ENCODE peak calls at places on chromosome 13, in eight cellular contexts. N is breast epithelium, B is adrenal gland, D is heart left ventricle, Q is colonic mucosa, T is brain microvascular endothelial cell, H is right lobe of liver, O is mammary epithelial cell. G is an unnamed sample.

GRCh38 chr13:21549633-21550032 is 54.3 kb downstream of the MICU2 start:
- DNase-seq in N (no peak), O (no peak), Q (no peak), H (no peak), D (no peak), T (no peak), B (no peak), G (no peak)

GRCh38 chr13:110549795-110550160 is 11.7 kb downstream of the RAB20 start:
- DNase-seq in O (no peak), Q (no peak), B (no peak), N (no peak), H (no peak), D (no peak), T (no peak), G (no peak)

GRCh38 chr13:100090861-100091260 is 2.0 kb downstream of the PCCA start:
- DNase-seq in O (no peak), H (no peak), B (no peak), Q (no peak), N (no peak), D (no peak), T (no peak), G (no peak)

GRCh38 chr13:47337781-47338507 is 441.1 kb upstream of the HTR2A start:
- DNase-seq in T (peak), B (no peak), Q (no peak), N (no peak), H (no peak), D (no peak), O (no peak), G (no peak)

GRCh38 chr13:42486711-42487198 is 87.2 kb upstream of the TNFSF11 start:
- DNase-seq in Q (no peak), T (peak), N (no peak), B (no peak), D (no peak), H (no peak), O (peak), G (no peak)

GRCh38 chr13:103516009-103516795 is 450.0 kb upstream of the SLC10A2 start:
- DNase-seq in D (no peak), T (no peak), H (no peak), B (no peak), O (no peak), N (no peak), Q (no peak), G (no peak)

GRCh38 chr13:44955421-44955820 is 33.9 kb downstream of the NUFIP1 start:
- DNase-seq in D (no peak), B (no peak), T (no peak), Q (no peak), H (no peak), O (no peak), N (no peak), G (no peak)

GRCh38 chr13:68550330-68550729 is 1320.2 kb upstream of the PCDH9 start:
- DNase-seq in Q (no peak), T (no peak), B (no peak), D (no peak), N (no peak), H (no peak), O (no peak), G (no peak)

GRCh38 chr13:43127827-43128226 is 104.4 kb downstream of the DNAJC15 start:
- DNase-seq in Q (no peak), N (no peak), O (no peak), B (no peak), D (peak), T (peak), H (no peak), G (no peak)

GRCh38 chr13:60134376-60134775 is 29.4 kb downstream of the DIAPH3 start:
- DNase-seq in N (no peak), Q (no peak), B (no peak), O (no peak), D (no peak), H (no peak), T (no peak), G (no peak)

GRCh38 chr13:65966991-65967451 is 1263.1 kb downstream of the PCDH9 start:
- DNase-seq in T (peak), O (peak), H (no peak), D (no peak), N (no peak), B (no peak), Q (no peak), G (no peak)

GRCh38 chr13:73451120-73452029 is 392.6 kb downstream of the KLF5 start:
- DNase-seq in N (no peak), D (no peak), B (no peak), Q (peak), O (no peak), H (no peak), T (no peak), G (no peak)

GRCh38 chr13:26752671-26753070 is 7.9 kb downstream of the GPR12 start:
- DNase-seq in N (no peak), D (no peak), O (no peak), H (no peak), Q (no peak), T (no peak), B (no peak), G (no peak)

GRCh38 chr13:32426191-32426980 is 1.5 kb downstream of the N4BP2L1 start:
- DNase-seq in T (no peak), O (no peak), H (peak), Q (peak), B (peak), N (no peak), D (peak), G (no peak)

GRCh38 chr13:113448885-113449692 is 4.2 kb downstream of the ADPRHL1 start:
- DNase-seq in H (no peak), B (peak), O (no peak), T (no peak), D (no peak), N (peak), Q (peak), G (no peak)

GRCh38 chr13:29502391-29503008 is 93.0 kb downstream of the SLC7A1 start:
- DNase-seq in D (no peak), B (no peak), H (no peak), O (no peak), T (no peak), N (no peak), Q (no peak), G (no peak)

GRCh38 chr13:88022826-88023225 is 351.7 kb downstream of the SLITRK5 start:
- DNase-seq in N (no peak), T (no peak), H (no peak), B (no peak), Q (no peak), O (no peak), D (no peak), G (no peak)

GRCh38 chr13:39968646-39969475 is 313.4 kb downstream of the COG6 start:
- DNase-seq in H (no peak), D (no peak), N (no peak), Q (no peak), B (no peak), T (no peak), O (no peak), G (no peak)

GRCh38 chr13:46622918-46623256 is 69.9 kb downstream of the LRCH1 start:
- DNase-seq in N (no peak), H (peak), T (no peak), Q (peak), O (peak), B (peak), D (peak), G (peak)

GRCh38 chr13:111393221-111393790 is 72.9 kb downstream of the TEX29 start:
- DNase-seq in D (no peak), Q (no peak), H (no peak), O (no peak), B (no peak), N (no peak), T (no peak), G (no peak)

GRCh38 chr13:66492479-66492878 is 737.7 kb downstream of the PCDH9 start:
- DNase-seq in O (no peak), D (no peak), N (no peak), B (no peak), Q (no peak), T (no peak), H (no peak), G (no peak)

GRCh38 chr13:100389617-100390016 is 199.0 kb downstream of the GGACT start:
- DNase-seq in D (no peak), H (no peak), Q (no peak), B (no peak), T (no peak), N (no peak), O (no peak), G (no peak)

GRCh38 chr13:41520016-41520698 is 62.8 kb downstream of the RGCC start:
- DNase-seq in D (no peak), O (no peak), H (no peak), N (no peak), Q (no peak), T (no peak), B (no peak), G (no peak)

GRCh38 chr13:83221813-83222241 is 660.4 kb downstream of the SLITRK1 start:
- DNase-seq in B (no peak), Q (no peak), H (no peak), N (no peak), T (peak), O (peak), D (no peak), G (no peak)

GRCh38 chr13:43154083-43154739 is 130.8 kb downstream of the DNAJC15 start:
- DNase-seq in N (no peak), B (no peak), Q (no peak), D (no peak), O (no peak), H (no peak), T (no peak), G (no peak)

GRCh38 chr13:87884874-87885273 is 213.7 kb downstream of the SLITRK5 start:
- DNase-seq in D (peak), B (no peak), T (no peak), N (no peak), Q (no peak), H (no peak), O (no peak), G (no peak)

GRCh38 chr13:83197316-83197715 is 685.0 kb downstream of the SLITRK1 start:
- DNase-seq in B (no peak), O (no peak), D (no peak), T (no peak), N (no peak), Q (no peak), H (no peak), G (no peak)

GRCh38 chr13:40275636-40276035 is 390.8 kb downstream of the FOXO1 start:
- DNase-seq in Q (no peak), D (no peak), O (no peak), B (no peak), H (no peak), N (no peak), T (peak), G (no peak)

GRCh38 chr13:79675931-79676658 is 195.1 kb downstream of the NDFIP2 start:
- DNase-seq in N (no peak), D (no peak), O (no peak), B (no peak), Q (no peak), T (no peak), H (no peak), G (no peak)

GRCh38 chr13:58926858-58927257 is 1236.9 kb downstream of the DIAPH3 start:
- DNase-seq in D (no peak), H (no peak), N (no peak), Q (no peak), B (no peak), O (no peak), T (no peak), G (no peak)

GRCh38 chr13:26456578-26457119 is 100.8 kb upstream of the WASF3 start:
- DNase-seq in N (no peak), B (no peak), H (no peak), Q (no peak), D (no peak), O (no peak), T (no peak), G (no peak)

GRCh38 chr13:26785845-26786630 is 25.5 kb upstream of the GPR12 start:
- DNase-seq in T (no peak), H (no peak), B (peak), N (no peak), O (peak), Q (peak), D (peak), G (no peak)

DNA sequence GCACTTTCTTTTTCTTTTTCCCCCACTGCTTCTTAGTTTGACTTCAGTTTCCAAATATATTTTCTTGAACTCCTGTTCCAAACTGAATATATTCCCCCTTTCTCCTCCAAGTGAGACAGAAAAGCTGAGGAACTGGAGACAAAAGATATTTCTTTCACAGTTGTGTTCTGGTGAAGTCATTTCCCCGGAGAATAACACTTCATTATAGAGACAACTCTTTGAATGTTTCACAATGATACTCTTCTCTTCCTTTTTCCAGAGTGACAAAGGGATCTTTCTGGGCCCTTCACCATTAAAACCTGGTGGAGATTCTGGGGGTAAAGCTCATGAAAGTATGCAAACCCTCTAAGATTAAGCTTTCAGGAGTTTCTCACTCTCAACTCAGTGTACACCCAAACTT is 860.8 kb upstream of the SLITRK5 start:
- DNase-seq in D (no peak), T (no peak), N (no peak), B (no peak), Q (no peak), H (no peak), O (no peak), G (no peak)
- H3K27ac ChIP-seq in D (no peak), T (no peak), N (no peak), B (no peak), Q (no peak), H (no peak), O (no peak), G (no peak)

GRCh38 chr13:112443191-112444000 is 67.2 kb downstream of the SPACA7 start:
- DNase-seq in B (no peak), D (no peak), H (no peak), T (no peak), N (no peak), O (no peak), Q (peak), G (no peak)
- TF ChIP-seq CTCF in B (no peak), D (no peak), H (no peak), T (peak), N (no peak), O (peak), Q (no peak), G (no peak)

GRCh38 chr13:23348270-23349126 is 85.0 kb downstream of the SACS start:
- DNase-seq in T (no peak), H (no peak), O (no peak), Q (no peak), N (no peak), D (no peak), B (no peak), G (no peak)
- H3K27ac ChIP-seq in T (no peak), H (no peak), O (no peak), Q (no peak), N (no peak), D (no peak), B (no peak), G (no peak)

GRCh38 chr13:36509369-36509768 is 77.1 kb downstream of the CCNA1 start:
- DNase-seq in Q (no peak), D (no peak), N (no peak), T (no peak), H (no peak), O (no peak), B (no peak), G (no peak)
- TF ChIP-seq CTCF in Q (no peak), D (no peak), N (no peak), T (no peak), H (no peak), O (no peak), B (no peak), G (no peak)

GRCh38 chr13:30881191-30881651 is 24.9 kb upstream of the MEDAG start:
- DNase-seq in D (no peak), B (peak), T (no peak), O (no peak), N (no peak), Q (no peak), H (no peak), G (no peak)
- H3K27ac ChIP-seq in D (peak), B (peak), T (peak), O (no peak), N (peak), Q (peak), H (no peak), G (no peak)

DNA sequence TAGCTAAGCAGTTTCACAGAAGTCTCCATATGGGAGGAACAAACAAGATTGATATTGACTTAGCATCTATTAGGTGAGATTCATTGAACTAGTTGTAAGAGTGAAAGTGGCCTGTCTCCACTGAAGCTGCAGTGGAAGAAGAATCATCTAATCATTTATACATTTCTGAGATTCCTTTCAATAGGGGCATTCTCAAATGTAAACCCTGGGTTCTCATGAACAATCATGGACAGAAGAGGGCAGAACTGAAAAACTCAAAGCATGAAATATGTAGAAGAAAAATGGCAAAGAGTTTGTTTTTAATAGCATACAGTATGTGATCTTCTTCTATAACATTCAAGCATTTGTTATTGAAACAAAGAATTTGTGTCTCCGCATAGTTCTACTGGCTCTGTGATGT is 17.6 kb upstream of the POSTN start:
- DNase-seq in T (peak), Q (no peak), N (no peak), B (no peak), O (no peak), H (no peak), D (no peak), G (no peak)
- TF ChIP-seq CTCF in T (no peak), Q (no peak), N (no peak), B (no peak), O (no peak), H (no peak), D (no peak), G (no peak)

DNA sequence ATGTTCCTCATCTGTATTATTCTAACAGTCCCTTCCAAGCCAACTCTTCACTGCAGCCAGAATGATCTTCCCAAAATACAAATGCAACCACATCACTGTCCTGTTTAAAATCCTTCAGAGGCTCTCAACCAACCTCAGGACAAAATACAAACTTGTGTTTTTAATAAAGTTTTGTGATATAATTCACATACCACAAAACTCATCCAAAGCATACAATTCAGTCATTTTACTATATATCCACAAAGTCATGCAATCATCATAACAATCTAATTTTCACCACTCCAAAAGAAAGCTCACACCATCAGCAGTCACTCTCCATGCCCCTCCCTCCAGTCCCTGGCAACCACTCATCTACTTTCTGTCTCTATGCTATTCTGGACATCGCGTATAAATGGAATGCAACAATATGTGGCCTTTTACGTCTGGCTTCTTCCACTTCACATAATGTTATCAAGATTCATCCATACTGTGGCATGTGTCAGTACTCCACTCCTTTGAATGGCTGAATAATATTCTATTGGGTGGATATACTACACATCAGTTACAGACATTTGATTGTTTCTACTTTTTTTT is 81.7 kb upstream of the DOCK9 start:
- DNase-seq in B (no peak), N (no peak), Q (no peak), H (no peak), T (peak), O (no peak), D (no peak), G (no peak)
- H3K27ac ChIP-seq in B (no peak), N (no peak), Q (no peak), H (no peak), T (no peak), O (no peak), D (no peak), G (no peak)

DNA sequence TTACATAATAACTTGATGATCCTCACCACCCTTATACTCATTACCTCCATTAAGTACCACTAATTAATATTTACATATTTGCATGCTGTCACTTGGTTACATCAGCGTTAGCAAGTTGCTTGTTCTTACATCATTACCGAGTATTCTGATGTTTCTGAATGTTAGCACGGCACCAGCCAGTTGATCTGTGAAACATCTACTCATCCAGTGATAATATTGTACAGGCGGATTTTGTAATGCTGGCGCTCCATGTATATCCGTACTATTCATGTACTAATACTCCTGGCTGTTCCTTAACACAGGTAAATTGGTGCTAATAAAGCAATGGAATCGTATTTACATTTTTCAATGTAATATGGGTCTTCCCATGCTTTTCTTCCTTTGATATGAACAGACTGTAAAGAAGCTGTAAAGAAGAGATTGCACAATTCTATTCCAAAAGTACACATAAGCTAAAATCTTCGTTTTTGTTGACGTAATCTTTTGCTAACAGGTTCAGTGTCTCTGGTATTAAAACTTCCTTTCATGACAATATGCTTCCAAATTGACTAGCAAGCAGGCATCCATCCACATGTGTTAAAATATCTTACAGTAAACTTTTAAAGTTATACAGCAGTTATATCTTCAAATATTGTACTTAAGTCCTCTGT is 19.5 kb upstream of the SGCG start:
- DNase-seq in D (no peak), O (no peak), Q (no peak), N (no peak), T (no peak), B (no peak), H (no peak), G (no peak)
- TF ChIP-seq CTCF in D (no peak), O (no peak), Q (no peak), N (no peak), T (no peak), B (no peak), H (no peak), G (no peak)

DNA sequence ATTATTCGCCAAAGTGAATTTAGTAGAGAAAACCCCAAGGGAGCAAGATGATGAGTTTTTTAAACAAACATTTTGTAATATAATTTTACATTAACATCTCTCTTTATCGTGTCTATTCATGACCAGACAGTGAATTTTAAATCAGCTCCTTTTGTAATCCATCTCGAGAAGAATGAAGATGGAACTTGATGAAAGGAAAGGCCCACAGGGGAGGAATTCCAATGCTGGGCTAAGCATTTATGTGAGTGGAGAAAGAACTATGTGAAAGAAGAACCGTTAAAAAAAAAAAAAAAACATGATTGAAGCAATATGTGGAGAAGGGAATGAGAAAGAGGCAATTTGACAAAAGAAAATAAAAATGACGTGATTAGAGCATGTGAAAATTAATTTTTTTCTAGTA is 170.6 kb downstream of the KCTD12 start:
- DNase-seq in T (no peak), O (no peak), B (no peak), D (no peak), H (no peak), Q (no peak), N (no peak), G (no peak)
- H3K27ac ChIP-seq in T (no peak), O (no peak), B (no peak), D (no peak), H (no peak), Q (no peak), N (peak), G (no peak)